ENCODE peak calls at places on chromosomes 4 and X, in six cellular contexts. F is A549, W is erythroblast, Q is ovary, I is IMR-90, S is adrenal gland. L is an unnamed sample.

GRCh38 chr4:95979961-95980876 is 140.3 kb downstream of the PDHA2 start:
- DNase-seq in F (no peak), W (no peak), Q (no peak), I (no peak), S (no peak), L (peak)

GRCh38 chrX:148282504-148282903 is 217.9 kb upstream of the AFF2 start:
- DNase-seq in F (no peak), W (no peak), Q (no peak), I (no peak), S (no peak), L (no peak)

GRCh38 chr4:68119921-68120320 is 9.7 kb downstream of the TMPRSS11F start:
- DNase-seq in F (no peak), W (no peak), Q (no peak), I (no peak), S (no peak), L (no peak)

GRCh38 chrX:51496501-51497291 is at the start of gene NUDT11:
- DNase-seq in F (peak), W (peak), Q (peak), I (peak), S (peak), L (peak)

GRCh38 chr4:39255266-39255665 is 72.9 kb downstream of the WDR19 start:
- DNase-seq in F (peak), W (no peak), Q (no peak), I (peak), S (no peak), L (no peak)

GRCh38 chr4:158578476-158578875 is 56.8 kb downstream of the RXFP1 start:
- DNase-seq in F (peak), W (peak), Q (no peak), I (peak), S (no peak), L (no peak)

GRCh38 chr4:110487873-110488272 is 11.9 kb downstream of the ENPEP start:
- DNase-seq in F (no peak), W (no peak), Q (no peak), I (no peak), S (no peak), L (peak)

GRCh38 chrX:123159403-123159802 is 24.7 kb upstream of the GRIA3 start:
- DNase-seq in F (no peak), W (no peak), Q (no peak), I (no peak), S (no peak), L (no peak)

GRCh38 chr4:80006935-80007744 is 65.9 kb downstream of the ANTXR2 start:
- DNase-seq in F (no peak), W (peak), Q (no peak), I (peak), S (no peak), L (no peak)

GRCh38 chr4:145825255-145825654 is 113.4 kb downstream of the ZNF827 start:
- DNase-seq in F (no peak), W (no peak), Q (no peak), I (no peak), S (no peak), L (no peak)

GRCh38 chrX:8067754-8068469 is 103.2 kb downstream of the VCX2 start:
- DNase-seq in F (peak), W (no peak), Q (no peak), I (peak), S (no peak), L (no peak)

GRCh38 chr4:110003401-110004187 is 90.9 kb downstream of the EGF start:
- DNase-seq in F (no peak), W (no peak), Q (no peak), I (no peak), S (no peak), L (no peak)

DNA sequence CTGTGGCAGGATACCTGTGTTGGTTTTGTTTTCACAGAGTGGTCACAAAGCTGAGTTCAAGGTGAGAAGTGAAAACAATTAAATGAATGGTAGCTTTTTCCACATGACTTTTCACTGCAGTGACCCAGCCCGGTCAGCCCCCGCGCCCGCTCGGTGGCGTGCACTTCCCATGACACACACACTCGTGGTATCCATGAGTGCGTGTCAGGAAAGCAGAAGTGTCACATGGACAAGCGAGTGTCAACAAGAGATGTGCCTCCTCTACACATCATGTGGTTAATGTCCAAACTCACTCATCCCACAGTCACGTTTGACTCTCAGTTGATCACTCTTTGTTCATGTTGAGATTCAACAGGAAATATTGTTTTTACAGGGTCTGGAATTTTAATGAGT is 112.3 kb upstream of the ENPP6 start:
- DNase-seq in F (no peak), W (no peak), Q (no peak), I (peak), S (peak), L (peak)
- TF ChIP-seq POLR2A in F (no peak), W (no peak), Q (no peak), I (no peak), S (no peak), L (no peak)

DNA sequence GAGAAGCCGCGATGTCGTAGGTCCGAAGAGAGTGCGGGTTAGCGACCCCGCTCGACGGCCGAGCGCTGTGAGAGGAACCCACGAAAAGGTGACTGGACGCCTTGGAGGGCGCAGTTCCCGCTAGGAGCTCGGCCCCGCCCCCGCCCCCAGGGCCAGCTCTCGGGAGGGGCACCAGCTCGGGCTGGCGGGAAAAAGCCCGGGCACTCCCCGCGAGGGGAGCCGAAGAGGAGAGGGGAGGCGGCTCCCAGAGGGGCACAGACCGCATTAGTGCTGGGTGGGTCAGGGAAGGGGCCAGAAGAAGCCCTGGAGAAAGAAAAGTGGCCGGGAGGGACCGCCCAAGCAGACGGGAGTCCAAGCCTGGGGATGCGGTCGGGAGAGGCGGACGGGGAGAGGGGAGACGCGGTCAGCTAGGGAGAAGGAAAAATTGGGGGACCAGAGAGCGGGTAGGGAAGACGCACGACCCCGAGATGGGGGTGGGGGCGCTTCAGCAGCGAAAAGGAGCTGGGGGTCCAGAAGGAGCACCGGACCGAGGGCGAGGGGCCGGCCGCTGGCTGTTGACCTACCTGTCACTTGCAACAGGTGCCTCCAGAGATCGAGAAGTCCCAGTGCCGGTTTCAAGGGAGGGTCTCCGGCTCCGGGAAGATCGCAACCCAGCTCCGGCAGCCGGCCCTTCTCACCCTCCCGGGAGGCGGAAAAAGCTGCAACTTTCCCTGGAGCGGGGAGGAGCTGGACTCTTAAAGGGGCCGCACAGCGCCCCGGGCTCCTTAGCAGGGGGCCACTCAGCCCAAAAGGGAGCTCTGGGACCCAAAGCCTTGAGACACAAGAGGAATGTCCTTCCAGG is at the start of gene SYTL4:
- DNase-seq in F (no peak), W (peak), Q (peak), I (no peak), S (peak), L (no peak)
- TF ChIP-seq POLR2A in F (no peak), W (peak), Q (peak), I (no peak), S (no peak), L (no peak)

GRCh38 chr4:2400841-2401609 is 17.4 kb downstream of the ZFYVE28 start:
- DNase-seq in F (no peak), W (no peak), Q (no peak), I (no peak), S (no peak), L (no peak)

GRCh38 chr4:2402941-2403340 is 15.5 kb downstream of the ZFYVE28 start:
- DNase-seq in F (no peak), W (no peak), Q (no peak), I (no peak), S (no peak), L (peak)

GRCh38 chr4:2402453-2402852 is 16.0 kb downstream of the ZFYVE28 start:
- DNase-seq in F (no peak), W (no peak), Q (no peak), I (no peak), S (no peak), L (no peak)

GRCh38 chr4:2401610-2401983 is 16.8 kb downstream of the ZFYVE28 start:
- DNase-seq in F (no peak), W (no peak), Q (no peak), I (no peak), S (no peak), L (no peak)

GRCh38 chr4:2402053-2402452 is 16.4 kb downstream of the ZFYVE28 start:
- DNase-seq in F (peak), W (peak), Q (peak), I (no peak), S (peak), L (peak)
- TF ChIP-seq POLR2A in F (no peak), W (no peak), Q (no peak), I (no peak), S (no peak), L (no peak)

DNA sequence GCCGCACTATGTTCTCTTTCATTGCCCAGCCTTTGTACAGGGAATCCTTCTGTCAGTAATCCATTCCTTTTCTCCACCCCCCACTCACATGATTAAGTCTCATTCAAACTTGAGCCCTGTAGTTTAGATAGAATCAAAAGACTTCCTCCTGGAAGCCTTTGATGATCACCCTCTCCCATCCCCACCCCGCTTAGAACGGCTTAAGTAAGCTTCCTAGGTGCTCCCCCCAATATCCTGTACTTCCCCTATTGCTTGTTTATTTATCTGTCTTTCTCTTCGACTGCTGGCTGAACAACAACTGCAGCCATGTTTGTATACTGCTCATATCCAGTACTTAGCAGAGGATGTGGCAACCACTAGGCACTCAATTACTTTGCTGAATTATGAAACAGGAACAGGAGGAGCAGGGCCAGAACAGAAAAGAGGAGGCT is 38.5 kb upstream of the GPC3 start:
- DNase-seq in F (no peak), W (no peak), Q (no peak), I (no peak), S (no peak), L (no peak)
- TF ChIP-seq POLR2A in F (no peak), W (no peak), Q (no peak), I (no peak), S (no peak), L (no peak)

GRCh38 chr4:154609532-154609931 is 2.9 kb downstream of the FGG start:
- DNase-seq in F (no peak), W (no peak), Q (no peak), I (no peak), S (no peak), L (no peak)
- TF ChIP-seq POLR2A in F (no peak), W (no peak), Q (no peak), I (no peak), S (no peak), L (no peak)

GRCh38 chrX:28010875-28011274 is 29.6 kb upstream of the DCAF8L1 start:
- DNase-seq in F (no peak), W (no peak), Q (no peak), I (no peak), S (no peak), L (no peak)
- TF ChIP-seq POLR2A in F (no peak), W (no peak), Q (no peak), I (no peak), S (no peak), L (no peak)

DNA sequence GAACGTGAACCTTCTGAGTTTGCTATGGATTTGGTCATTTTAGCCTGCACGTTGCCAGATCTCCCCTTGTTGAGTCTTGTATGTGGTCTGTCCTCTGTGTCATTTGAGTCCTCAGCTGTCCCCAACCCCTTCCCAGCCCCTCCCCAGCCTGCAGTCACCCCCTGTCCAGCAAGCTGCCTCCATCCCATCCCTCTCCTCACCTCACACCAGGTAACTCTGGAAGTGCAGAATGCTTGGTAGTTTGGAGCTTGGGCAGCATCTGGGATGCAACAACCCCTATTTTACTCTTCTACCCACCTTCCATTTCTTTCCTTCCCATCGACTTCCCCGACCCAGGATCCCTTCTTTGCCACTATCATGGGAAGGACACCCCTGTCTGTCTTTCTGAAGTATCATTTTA is 18.4 kb downstream of the GABRQ start:
- DNase-seq in F (no peak), W (no peak), Q (no peak), I (no peak), S (no peak), L (no peak)
- TF ChIP-seq POLR2A in F (no peak), W (no peak), Q (no peak), I (no peak), S (no peak), L (no peak)

GRCh38 chr4:94207469-94208224 is at the start of gene SMARCAD1:
- DNase-seq in F (peak), W (peak), Q (peak), I (peak), S (peak), L (peak)
- TF ChIP-seq POLR2A in F (peak), W (peak), Q (no peak), I (peak), S (peak), L (no peak)

GRCh38 chrX:55451990-55452824 is at the start of gene MAGEH1:
- DNase-seq in F (peak), W (peak), Q (peak), I (peak), S (peak), L (peak)
- TF ChIP-seq POLR2A in F (peak), W (peak), Q (no peak), I (peak), S (peak), L (peak)

DNA sequence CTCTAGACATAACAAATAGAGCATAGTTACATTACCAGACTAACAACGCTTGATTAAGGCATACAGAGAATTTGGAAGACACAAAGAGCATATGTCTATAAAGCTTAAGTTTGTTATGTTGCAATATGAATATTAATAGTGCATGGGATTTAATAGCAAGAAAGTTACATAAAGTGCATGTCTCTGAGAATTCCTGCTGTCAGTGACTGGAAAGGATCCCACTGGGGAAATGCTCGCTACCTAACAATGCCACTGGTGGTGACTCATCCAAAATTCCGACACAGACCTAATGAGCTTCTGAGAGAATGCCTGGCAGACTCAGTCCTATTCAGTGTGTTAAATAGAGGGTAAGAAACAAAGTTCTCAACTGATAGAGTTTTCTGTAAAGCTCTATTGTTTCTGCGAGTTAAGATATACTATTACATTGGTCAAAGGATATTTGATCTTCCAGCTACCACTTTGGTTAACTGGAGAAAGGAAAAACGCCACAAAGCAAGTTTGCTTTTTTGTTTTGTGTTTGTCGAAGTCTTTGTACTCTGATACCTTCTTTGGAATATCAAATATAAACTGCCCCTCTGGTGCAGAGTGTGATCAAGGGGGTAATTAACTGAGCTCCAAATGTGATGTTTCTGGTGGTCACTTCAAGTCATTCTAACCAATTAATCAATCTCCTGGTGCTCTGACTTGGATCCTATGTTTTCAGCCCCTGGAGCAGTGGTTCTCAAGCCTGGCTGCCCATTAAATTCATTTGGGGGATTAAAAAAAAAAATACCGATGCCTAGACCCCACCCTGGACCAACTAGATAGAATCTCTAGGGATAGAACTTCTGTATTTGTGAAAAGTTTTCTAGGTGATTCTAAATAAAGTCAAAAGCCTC is 107.9 kb downstream of the PALLD start:
- DNase-seq in F (peak), W (no peak), Q (no peak), I (peak), S (peak), L (peak)
- TF ChIP-seq POLR2A in F (no peak), W (no peak), Q (no peak), I (no peak), S (no peak), L (no peak)